ENCODE peak calls at places on chromosome 7, in eight cellular contexts. M is astrocyte of the hippocampus; K is stimulated activated CD8-positive, alpha-beta memory T cell treated with anti-CD3 and anti-CD28 coated beads, Interleukin-7, amount 100 ng/mL, for 48 hours; X is NCI-H345; Q is AG20443; B is stomach; Z is lung; S is Calu3. A is an unnamed sample.

GRCh38 chr7:139153832-139154231 is 44.3 kb upstream of the ZC3HAV1 start:
- DNase-seq in M (peak; percentile 89), K (no peak), X (no peak), Q (no peak), B (no peak), Z (no peak), S (no peak), A (no peak)

GRCh38 chr7:18408461-18408860 is 87.1 kb upstream of the HDAC9 start:
- DNase-seq in M (peak; percentile 81), K (no peak), X (no peak), Q (peak; percentile 80), B (no peak), Z (no peak), S (no peak), A (no peak)

GRCh38 chr7:141239661-141240060 is 165.8 kb downstream of the TMEM178B start:
- DNase-seq in M (no peak), K (no peak), X (no peak), Q (no peak), B (no peak), Z (no peak), S (no peak), A (no peak)

GRCh38 chr7:140889645-140890044 is 35.1 kb downstream of the BRAF start:
- DNase-seq in M (no peak), K (no peak), X (no peak), Q (no peak), B (no peak), Z (no peak), S (no peak), A (peak; percentile 26)

GRCh38 chr7:155815332-155816191 is 3.3 kb upstream of the SHH start:
- DNase-seq in M (peak; percentile 84), K (peak; percentile 48), X (peak; percentile 39), Q (peak; percentile 81), B (peak; percentile 76), Z (peak; percentile 75), S (peak; percentile 93), A (no peak)

GRCh38 chr7:50673096-50673495 is 107.9 kb upstream of the DDC start:
- DNase-seq in M (no peak), K (no peak), X (no peak), Q (no peak), B (no peak), Z (no peak), S (no peak), A (no peak)

GRCh38 chr7:149570784-149571183 is 73.2 kb upstream of the ZNF746 start:
- DNase-seq in M (no peak), K (no peak), X (no peak), Q (no peak), B (no peak), Z (no peak), S (no peak), A (no peak)

GRCh38 chr7:48171190-48171589 is at the start of gene ABCA13:
- DNase-seq in M (no peak), K (no peak), X (no peak), Q (peak; percentile 61), B (no peak), Z (no peak), S (no peak), A (no peak)

GRCh38 chr7:156034397-156034796 is 222.1 kb upstream of the SHH start:
- DNase-seq in M (no peak), K (no peak), X (no peak), Q (no peak), B (no peak), Z (no peak), S (no peak), A (peak; percentile 27)

GRCh38 chr7:11492307-11492706 is 339.7 kb downstream of the THSD7A start:
- DNase-seq in M (no peak), K (no peak), X (no peak), Q (no peak), B (no peak), Z (no peak), S (no peak), A (no peak)

GRCh38 chr7:140209866-140210609 is 33.3 kb upstream of the KDM7A start:
- DNase-seq in M (no peak), K (peak; percentile 63), X (no peak), Q (no peak), B (peak; percentile 43), Z (peak; percentile 33), S (no peak), A (no peak)